ENCODE peak calls at places on chromosomes 5 and 9, in ten cellular contexts. One of them, this sample, is unnamed.

GRCh38 chr9:126631254-126631653 is 17.5 kb downstream of the LMX1B start:
- DNase-seq in CD4-positive, CD25-positive, alpha-beta regulatory T cell: no peak
- DNase-seq in adrenal gland: no peak
- DNase-seq in H9: peak; percentile 64
- DNase-seq in neuronal stem cell: no peak
- DNase-seq in OCI-LY7: no peak
- DNase-seq in mesenchymal stem cell: no peak
- DNase-seq in A549: no peak
- DNase-seq in HCT116: no peak
- DNase-seq in IMR-90: no peak
- DNase-seq in this sample: no peak

GRCh38 chr9:36218011-36218410 is 27.3 kb downstream of the CLTA start:
- DNase-seq in CD4-positive, CD25-positive, alpha-beta regulatory T cell: no peak
- DNase-seq in adrenal gland: no peak
- DNase-seq in H9: no peak
- DNase-seq in neuronal stem cell: no peak
- DNase-seq in OCI-LY7: no peak
- DNase-seq in mesenchymal stem cell: no peak
- DNase-seq in A549: no peak
- DNase-seq in HCT116: no peak
- DNase-seq in IMR-90: no peak
- DNase-seq in this sample: no peak

GRCh38 chr5:53712327-53712726 is 151.9 kb downstream of the NDUFS4 start:
- DNase-seq in CD4-positive, CD25-positive, alpha-beta regulatory T cell: no peak
- DNase-seq in adrenal gland: no peak
- DNase-seq in H9: no peak
- DNase-seq in neuronal stem cell: no peak
- DNase-seq in OCI-LY7: no peak
- DNase-seq in mesenchymal stem cell: no peak
- DNase-seq in A549: no peak
- DNase-seq in HCT116: no peak
- DNase-seq in IMR-90: no peak
- DNase-seq in this sample: no peak

GRCh38 chr9:532707-533106 is 308.8 kb upstream of the DMRT1 start:
- DNase-seq in CD4-positive, CD25-positive, alpha-beta regulatory T cell: no peak
- DNase-seq in adrenal gland: no peak
- DNase-seq in H9: no peak
- DNase-seq in neuronal stem cell: no peak
- DNase-seq in OCI-LY7: no peak
- DNase-seq in mesenchymal stem cell: no peak
- DNase-seq in A549: no peak
- DNase-seq in HCT116: no peak
- DNase-seq in IMR-90: no peak
- DNase-seq in this sample: no peak

GRCh38 chr9:33263936-33264472 is 504 bp downstream of the BAG1 start:
- DNase-seq in CD4-positive, CD25-positive, alpha-beta regulatory T cell: peak; percentile 23
- DNase-seq in adrenal gland: peak; percentile 81
- DNase-seq in H9: peak; percentile 39
- DNase-seq in neuronal stem cell: no peak
- DNase-seq in OCI-LY7: peak; percentile 73
- DNase-seq in mesenchymal stem cell: peak; percentile 48
- DNase-seq in A549: peak; percentile 57
- DNase-seq in HCT116: no peak
- DNase-seq in IMR-90: no peak
- DNase-seq in this sample: peak; percentile 21

GRCh38 chr9:136792321-136793062 is 1.3 kb downstream of the TMEM141 start:
- DNase-seq in CD4-positive, CD25-positive, alpha-beta regulatory T cell: no peak
- DNase-seq in adrenal gland: peak; percentile 61
- DNase-seq in H9: no peak
- DNase-seq in neuronal stem cell: no peak
- DNase-seq in OCI-LY7: no peak
- DNase-seq in mesenchymal stem cell: no peak
- DNase-seq in A549: no peak
- DNase-seq in HCT116: no peak
- DNase-seq in IMR-90: no peak
- DNase-seq in this sample: no peak

GRCh38 chr9:27654629-27655285 is 81.5 kb upstream of the C9orf72 start:
- DNase-seq in CD4-positive, CD25-positive, alpha-beta regulatory T cell: no peak
- DNase-seq in adrenal gland: no peak
- DNase-seq in H9: no peak
- DNase-seq in neuronal stem cell: no peak
- DNase-seq in OCI-LY7: no peak
- DNase-seq in mesenchymal stem cell: no peak
- DNase-seq in A549: no peak
- DNase-seq in HCT116: no peak
- DNase-seq in IMR-90: no peak
- DNase-seq in this sample: no peak

GRCh38 chr9:27413507-27414214 is 110.4 kb upstream of the IFNK start:
- DNase-seq in CD4-positive, CD25-positive, alpha-beta regulatory T cell: no peak
- DNase-seq in adrenal gland: no peak
- DNase-seq in H9: no peak
- DNase-seq in neuronal stem cell: no peak
- DNase-seq in OCI-LY7: no peak
- DNase-seq in mesenchymal stem cell: no peak
- DNase-seq in A549: no peak
- DNase-seq in HCT116: no peak
- DNase-seq in IMR-90: no peak
- DNase-seq in this sample: no peak

GRCh38 chr9:113588936-113589335 is 125.4 kb downstream of the RGS3 start:
- DNase-seq in CD4-positive, CD25-positive, alpha-beta regulatory T cell: no peak
- DNase-seq in adrenal gland: no peak
- DNase-seq in H9: no peak
- DNase-seq in neuronal stem cell: no peak
- DNase-seq in OCI-LY7: no peak
- DNase-seq in mesenchymal stem cell: no peak
- DNase-seq in A549: no peak
- DNase-seq in HCT116: no peak
- DNase-seq in IMR-90: no peak
- DNase-seq in this sample: no peak

GRCh38 chr9:113589407-113589806 is 125.9 kb downstream of the RGS3 start:
- DNase-seq in CD4-positive, CD25-positive, alpha-beta regulatory T cell: no peak
- DNase-seq in adrenal gland: no peak
- DNase-seq in H9: no peak
- DNase-seq in neuronal stem cell: no peak
- DNase-seq in OCI-LY7: no peak
- DNase-seq in mesenchymal stem cell: no peak
- DNase-seq in A549: no peak
- DNase-seq in HCT116: no peak
- DNase-seq in IMR-90: no peak
- DNase-seq in this sample: no peak

GRCh38 chr9:113590389-113590788 is 126.9 kb downstream of the RGS3 start:
- DNase-seq in CD4-positive, CD25-positive, alpha-beta regulatory T cell: no peak
- DNase-seq in adrenal gland: no peak
- DNase-seq in H9: no peak
- DNase-seq in neuronal stem cell: no peak
- DNase-seq in OCI-LY7: no peak
- DNase-seq in mesenchymal stem cell: no peak
- DNase-seq in A549: no peak
- DNase-seq in HCT116: no peak
- DNase-seq in IMR-90: no peak
- DNase-seq in this sample: no peak

GRCh38 chr9:113590991-113591898 is 127.7 kb downstream of the RGS3 start:
- DNase-seq in CD4-positive, CD25-positive, alpha-beta regulatory T cell: peak; percentile 25
- DNase-seq in adrenal gland: peak; percentile 96
- DNase-seq in H9: peak; percentile 93
- DNase-seq in neuronal stem cell: peak; percentile 79
- DNase-seq in OCI-LY7: peak; percentile 73
- DNase-seq in mesenchymal stem cell: peak; percentile 80
- DNase-seq in A549: peak; percentile 72
- DNase-seq in HCT116: no peak
- DNase-seq in IMR-90: peak; percentile 62
- DNase-seq in this sample: peak; percentile 33

DNA sequence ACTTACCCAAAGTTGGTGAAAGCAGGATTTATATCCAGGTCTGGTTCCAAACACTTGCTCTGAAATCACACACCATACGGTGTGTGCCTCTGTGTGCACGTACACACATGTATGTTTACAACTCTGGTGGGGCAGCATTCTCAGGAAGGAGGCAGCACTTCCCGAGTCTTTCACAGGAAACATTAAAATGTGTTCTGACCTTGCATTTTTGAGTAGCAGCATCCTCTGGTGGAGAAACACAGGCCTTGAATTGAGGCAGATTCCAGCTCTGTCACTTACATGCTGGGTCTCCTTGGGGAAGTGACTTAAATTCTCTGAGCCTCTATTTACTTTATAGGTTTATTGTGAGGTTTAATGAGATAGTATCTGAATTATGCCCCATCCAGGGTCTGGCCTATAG is 126.4 kb downstream of the RGS3 start:
- DNase-seq in CD4-positive, CD25-positive, alpha-beta regulatory T cell: no peak
- DNase-seq in adrenal gland: no peak
- DNase-seq in H9: no peak
- DNase-seq in neuronal stem cell: no peak
- DNase-seq in OCI-LY7: peak; percentile 52
- DNase-seq in mesenchymal stem cell: peak; percentile 67
- DNase-seq in A549: no peak
- DNase-seq in HCT116: no peak
- DNase-seq in IMR-90: peak; percentile 66
- DNase-seq in this sample: peak; percentile 19
- H3K27ac ChIP-seq in CD4-positive, CD25-positive, alpha-beta regulatory T cell: no peak overlapping the region
- H3K27ac ChIP-seq in adrenal gland: no peak overlapping the region
- H3K27ac ChIP-seq in H9: no peak overlapping the region
- H3K27ac ChIP-seq in neuronal stem cell: no peak overlapping the region
- H3K27ac ChIP-seq in OCI-LY7: no peak overlapping the region
- H3K27ac ChIP-seq in mesenchymal stem cell: no peak overlapping the region
- H3K27ac ChIP-seq in A549: no peak overlapping the region
- H3K27ac ChIP-seq in HCT116: no peak overlapping the region
- H3K27ac ChIP-seq in IMR-90: no peak overlapping the region
- H3K27ac ChIP-seq in this sample: no peak overlapping the region

DNA sequence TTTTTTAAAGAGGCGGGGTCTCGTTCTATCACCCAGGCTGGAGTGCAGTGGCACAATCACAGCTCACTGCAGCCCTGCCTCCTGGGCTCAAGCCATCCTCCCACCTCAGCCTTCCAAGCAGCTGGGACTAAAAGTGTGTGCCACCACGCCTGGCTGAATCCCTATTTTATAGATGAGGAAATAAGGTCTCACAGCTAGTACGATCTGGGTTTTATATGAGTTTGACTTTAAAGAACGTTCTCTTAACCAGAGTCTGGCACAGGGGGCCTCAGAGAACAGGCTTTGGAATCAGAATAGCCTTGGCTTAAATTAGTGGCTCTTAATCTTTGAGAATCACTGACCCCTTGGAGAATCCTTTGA is 47.6 kb downstream of the THOC3 start:
- DNase-seq in CD4-positive, CD25-positive, alpha-beta regulatory T cell: no peak
- DNase-seq in adrenal gland: no peak
- DNase-seq in H9: no peak
- DNase-seq in neuronal stem cell: no peak
- DNase-seq in OCI-LY7: no peak
- DNase-seq in mesenchymal stem cell: no peak
- DNase-seq in A549: no peak
- DNase-seq in HCT116: no peak
- DNase-seq in IMR-90: no peak
- DNase-seq in this sample: no peak
- H3K27ac ChIP-seq in CD4-positive, CD25-positive, alpha-beta regulatory T cell: no peak overlapping the region
- H3K27ac ChIP-seq in adrenal gland: no peak overlapping the region
- H3K27ac ChIP-seq in H9: no peak overlapping the region
- H3K27ac ChIP-seq in neuronal stem cell: no peak overlapping the region
- H3K27ac ChIP-seq in OCI-LY7: no peak overlapping the region
- H3K27ac ChIP-seq in mesenchymal stem cell: no peak overlapping the region
- H3K27ac ChIP-seq in A549: no peak overlapping the region
- H3K27ac ChIP-seq in HCT116: no peak overlapping the region
- H3K27ac ChIP-seq in IMR-90: no peak overlapping the region
- H3K27ac ChIP-seq in this sample: no peak overlapping the region

GRCh38 chr9:134353539-134353938 is 27.3 kb downstream of the RXRA start:
- DNase-seq in CD4-positive, CD25-positive, alpha-beta regulatory T cell: no peak
- DNase-seq in adrenal gland: no peak
- DNase-seq in H9: no peak
- DNase-seq in neuronal stem cell: no peak
- DNase-seq in OCI-LY7: no peak
- DNase-seq in mesenchymal stem cell: no peak
- DNase-seq in A549: no peak
- DNase-seq in HCT116: no peak
- DNase-seq in IMR-90: no peak
- DNase-seq in this sample: no peak

GRCh38 chr9:134357631-134358025 is 31.4 kb downstream of the RXRA start:
- DNase-seq in CD4-positive, CD25-positive, alpha-beta regulatory T cell: no peak
- DNase-seq in adrenal gland: no peak
- DNase-seq in H9: no peak
- DNase-seq in neuronal stem cell: no peak
- DNase-seq in OCI-LY7: no peak
- DNase-seq in mesenchymal stem cell: no peak
- DNase-seq in A549: no peak
- DNase-seq in HCT116: no peak
- DNase-seq in IMR-90: no peak
- DNase-seq in this sample: no peak

GRCh38 chr9:134356496-134357470 is 30.5 kb downstream of the RXRA start:
- DNase-seq in CD4-positive, CD25-positive, alpha-beta regulatory T cell: no peak
- DNase-seq in adrenal gland: peak; percentile 71
- DNase-seq in H9: no peak
- DNase-seq in neuronal stem cell: no peak
- DNase-seq in OCI-LY7: no peak
- DNase-seq in mesenchymal stem cell: no peak
- DNase-seq in A549: no peak
- DNase-seq in HCT116: no peak
- DNase-seq in IMR-90: no peak
- DNase-seq in this sample: no peak

GRCh38 chr9:134355561-134356278 is 29.5 kb downstream of the RXRA start:
- DNase-seq in CD4-positive, CD25-positive, alpha-beta regulatory T cell: no peak
- DNase-seq in adrenal gland: no peak
- DNase-seq in H9: no peak
- DNase-seq in neuronal stem cell: no peak
- DNase-seq in OCI-LY7: no peak
- DNase-seq in mesenchymal stem cell: no peak
- DNase-seq in A549: no peak
- DNase-seq in HCT116: no peak
- DNase-seq in IMR-90: no peak
- DNase-seq in this sample: no peak

DNA sequence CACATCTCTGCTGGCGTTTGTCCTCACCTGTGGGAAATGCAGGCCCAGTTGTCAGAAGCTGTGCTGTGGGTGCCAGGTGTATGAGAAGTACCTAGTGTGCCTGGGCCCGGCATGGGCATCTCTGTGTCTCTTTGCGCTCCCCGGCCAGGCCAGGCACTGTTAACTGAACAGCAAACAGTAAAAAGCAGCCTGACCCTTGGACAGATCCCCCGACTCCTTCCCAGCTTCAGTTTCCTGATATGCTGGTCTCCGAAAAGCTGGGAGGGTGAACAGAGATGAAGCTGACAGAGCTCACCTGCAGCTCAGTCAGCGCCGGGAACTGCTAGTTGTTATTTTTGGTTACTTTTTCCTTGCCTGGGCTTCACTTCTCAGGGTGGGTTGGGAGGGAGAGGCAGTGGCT is 28.9 kb downstream of the RXRA start:
- DNase-seq in CD4-positive, CD25-positive, alpha-beta regulatory T cell: no peak
- DNase-seq in adrenal gland: no peak
- DNase-seq in H9: no peak
- DNase-seq in neuronal stem cell: no peak
- DNase-seq in OCI-LY7: no peak
- DNase-seq in mesenchymal stem cell: no peak
- DNase-seq in A549: no peak
- DNase-seq in HCT116: no peak
- DNase-seq in IMR-90: no peak
- DNase-seq in this sample: no peak
- H3K27ac ChIP-seq in CD4-positive, CD25-positive, alpha-beta regulatory T cell: no peak overlapping the region
- H3K27ac ChIP-seq in adrenal gland: no peak overlapping the region
- H3K27ac ChIP-seq in H9: no peak overlapping the region
- H3K27ac ChIP-seq in neuronal stem cell: no peak overlapping the region
- H3K27ac ChIP-seq in OCI-LY7: no peak overlapping the region
- H3K27ac ChIP-seq in mesenchymal stem cell: no peak overlapping the region
- H3K27ac ChIP-seq in A549: no peak overlapping the region
- H3K27ac ChIP-seq in HCT116: no peak overlapping the region
- H3K27ac ChIP-seq in IMR-90: no peak overlapping the region
- H3K27ac ChIP-seq in this sample: no peak overlapping the region

DNA sequence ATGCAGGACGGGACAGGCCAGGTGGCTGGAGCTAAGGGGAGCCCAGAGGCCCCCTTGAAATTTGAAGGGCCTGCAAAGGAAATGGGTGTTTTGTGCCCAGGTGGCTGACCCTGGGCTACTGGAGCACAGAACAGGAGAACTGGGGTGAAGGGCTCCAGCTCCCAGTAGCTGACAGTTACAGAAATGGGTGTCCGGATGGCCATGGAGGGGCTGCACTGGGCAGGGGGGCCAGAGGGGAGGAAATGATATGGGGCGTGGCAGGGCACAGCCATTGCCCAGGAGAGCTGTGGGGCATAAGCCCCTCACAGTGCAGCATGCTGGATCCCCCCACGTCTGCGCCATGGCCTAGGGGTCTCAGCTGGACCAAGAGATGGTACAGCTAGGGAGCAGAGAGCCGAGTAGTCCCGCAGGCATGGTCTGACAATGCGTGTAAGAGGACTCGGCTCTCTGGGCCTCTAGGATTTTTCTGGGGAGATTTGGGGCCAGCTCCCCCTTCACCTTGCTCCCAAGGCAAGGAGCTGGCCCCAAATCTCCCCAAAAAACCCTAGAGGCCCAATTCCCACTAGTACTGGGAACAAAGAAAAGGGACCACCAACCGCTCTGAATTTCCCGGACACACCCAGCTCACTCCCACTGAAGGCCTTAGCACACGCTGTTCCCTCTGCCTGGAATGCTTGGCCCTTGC is 7.9 kb upstream of the CARD19 start:
- DNase-seq in CD4-positive, CD25-positive, alpha-beta regulatory T cell: no peak
- DNase-seq in adrenal gland: peak; percentile 27
- DNase-seq in H9: no peak
- DNase-seq in neuronal stem cell: no peak
- DNase-seq in OCI-LY7: no peak
- DNase-seq in mesenchymal stem cell: no peak
- DNase-seq in A549: no peak
- DNase-seq in HCT116: no peak
- DNase-seq in IMR-90: no peak
- DNase-seq in this sample: no peak
- H3K27ac ChIP-seq in CD4-positive, CD25-positive, alpha-beta regulatory T cell: no peak overlapping the region
- H3K27ac ChIP-seq in adrenal gland: no peak overlapping the region
- H3K27ac ChIP-seq in H9: no peak overlapping the region
- H3K27ac ChIP-seq in neuronal stem cell: no peak overlapping the region
- H3K27ac ChIP-seq in OCI-LY7: no peak overlapping the region
- H3K27ac ChIP-seq in mesenchymal stem cell: no peak overlapping the region
- H3K27ac ChIP-seq in A549: no peak overlapping the region
- H3K27ac ChIP-seq in HCT116: no peak overlapping the region
- H3K27ac ChIP-seq in IMR-90: no peak overlapping the region
- H3K27ac ChIP-seq in this sample: peak overlapping the region; percentile 37